ENCODE peak calls at places on chromosomes 1 and 21, in ten cellular contexts. W, J, N, D, C, U, E, X, K and T are unnamed samples.
A peak's percentile ranks its signal among the peaks of the same experiment; 100 is the strongest.

GRCh38 chr1:174433451-174433850 is 14.3 kb upstream of the GPR52 start:
- DNase-seq in W (no peak), J (peak; percentile 2), N (no peak), D (no peak), C (peak; percentile 62), U (no peak), E (no peak), X (no peak), K (no peak), T (no peak)

GRCh38 chr1:35573198-35573775 is at the start of gene TFAP2E:
- DNase-seq in W (peak; percentile 38), J (no peak), N (peak; percentile 50), D (peak; percentile 62), C (peak; percentile 41), U (no peak), E (peak; percentile 63), X (no peak), K (no peak), T (no peak)

GRCh38 chr1:10674222-10674621 is 122.2 kb downstream of the CASZ1 start:
- DNase-seq in W (no peak), J (no peak), N (no peak), D (no peak), C (no peak), U (no peak), E (no peak), X (no peak), K (no peak), T (no peak)

GRCh38 chr1:93437976-93438605 is 9.8 kb upstream of the FNBP1L start:
- DNase-seq in W (peak; percentile 51), J (no peak), N (no peak), D (no peak), C (peak; percentile 39), U (peak; percentile 47), E (no peak), X (no peak), K (no peak), T (peak; percentile 53)

GRCh38 chr1:209335090-209335692 is 248.3 kb upstream of the CAMK1G start:
- DNase-seq in W (peak; percentile 39), J (no peak), N (peak; percentile 51), D (no peak), C (no peak), U (peak; percentile 33), E (no peak), X (no peak), K (no peak), T (peak; percentile 31)

GRCh38 chr21:34670962-34671348 is 2.2 kb downstream of the CLIC6 start:
- DNase-seq in W (no peak), J (no peak), N (no peak), D (no peak), C (no peak), U (peak; percentile 55), E (no peak), X (no peak), K (no peak), T (peak; percentile 34)

GRCh38 chr1:21302747-21303715 is 12.8 kb upstream of the ECE1 start:
- DNase-seq in W (no peak), J (peak; percentile 97), N (no peak), D (no peak), C (peak; percentile 76), U (no peak), E (peak; percentile 42), X (no peak), K (no peak), T (no peak)

GRCh38 chr1:20787775-20788488 is 825 bp upstream of the HP1BP3 start:
- DNase-seq in W (peak; percentile 56), J (no peak), N (no peak), D (no peak), C (no peak), U (peak; percentile 22), E (no peak), X (no peak), K (no peak), T (no peak)

DNA sequence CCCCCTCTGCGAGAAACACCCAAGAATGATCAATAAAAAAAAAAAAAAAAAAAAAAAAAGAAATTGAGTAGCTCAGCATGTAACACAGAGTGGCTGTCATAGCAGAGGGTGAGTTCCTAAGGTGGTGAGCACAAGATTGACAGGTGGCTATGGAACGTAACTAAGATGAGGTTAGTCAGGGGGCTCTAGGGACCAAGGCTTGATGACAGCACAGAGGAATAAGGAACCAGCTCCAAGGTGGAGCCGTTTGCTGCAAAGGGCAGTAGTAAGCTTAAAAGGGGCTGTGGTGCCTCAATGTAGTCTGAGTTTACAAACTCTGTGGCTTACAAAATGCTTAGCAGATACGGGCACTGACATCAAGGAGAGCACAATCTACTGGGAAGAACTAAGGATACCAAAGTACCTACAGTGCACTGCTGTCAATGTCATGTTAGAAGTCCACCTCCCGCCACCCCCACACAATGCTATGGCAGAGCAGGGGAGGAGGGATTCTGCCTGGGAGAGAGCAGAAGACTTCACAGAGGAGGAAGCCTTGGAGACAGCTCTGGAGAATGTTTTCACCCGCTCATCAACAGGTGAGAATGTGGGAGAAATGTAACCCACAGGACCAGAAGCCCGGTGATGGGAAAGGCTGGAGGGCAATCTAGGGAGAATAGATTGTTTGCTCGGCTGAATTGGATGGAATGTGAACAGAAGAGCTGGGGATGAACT is 13.1 kb downstream of the IQGAP3 start:
- DNase-seq in W (no peak), J (no peak), N (no peak), D (no peak), C (no peak), U (no peak), E (no peak), X (no peak), K (no peak), T (no peak)
- TF ChIP-seq CTCF in W (no peak), J (no peak), N (no peak), D (no peak), C (no peak), U (no peak), E (no peak), X (no peak), K (no peak), T (no peak)

GRCh38 chr1:156681196-156681595 is 4.0 kb upstream of the NES start:
- DNase-seq in W (no peak), J (no peak), N (no peak), D (no peak), C (no peak), U (no peak), E (no peak), X (no peak), K (no peak), T (no peak)

GRCh38 chr1:156677616-156678596 is 699 bp upstream of the NES start:
- DNase-seq in W (peak; percentile 85), J (no peak), N (peak; percentile 70), D (peak; percentile 69), C (peak; percentile 67), U (peak; percentile 54), E (no peak), X (no peak), K (no peak), T (peak; percentile 66)

GRCh38 chr1:156680056-156680455 is 2.8 kb upstream of the NES start:
- DNase-seq in W (no peak), J (no peak), N (no peak), D (no peak), C (no peak), U (no peak), E (no peak), X (no peak), K (no peak), T (no peak)

GRCh38 chr1:156684227-156684782 is 7.1 kb upstream of the NES start:
- DNase-seq in W (no peak), J (no peak), N (no peak), D (no peak), C (peak; percentile 96), U (peak; percentile 44), E (no peak), X (no peak), K (no peak), T (no peak)

DNA sequence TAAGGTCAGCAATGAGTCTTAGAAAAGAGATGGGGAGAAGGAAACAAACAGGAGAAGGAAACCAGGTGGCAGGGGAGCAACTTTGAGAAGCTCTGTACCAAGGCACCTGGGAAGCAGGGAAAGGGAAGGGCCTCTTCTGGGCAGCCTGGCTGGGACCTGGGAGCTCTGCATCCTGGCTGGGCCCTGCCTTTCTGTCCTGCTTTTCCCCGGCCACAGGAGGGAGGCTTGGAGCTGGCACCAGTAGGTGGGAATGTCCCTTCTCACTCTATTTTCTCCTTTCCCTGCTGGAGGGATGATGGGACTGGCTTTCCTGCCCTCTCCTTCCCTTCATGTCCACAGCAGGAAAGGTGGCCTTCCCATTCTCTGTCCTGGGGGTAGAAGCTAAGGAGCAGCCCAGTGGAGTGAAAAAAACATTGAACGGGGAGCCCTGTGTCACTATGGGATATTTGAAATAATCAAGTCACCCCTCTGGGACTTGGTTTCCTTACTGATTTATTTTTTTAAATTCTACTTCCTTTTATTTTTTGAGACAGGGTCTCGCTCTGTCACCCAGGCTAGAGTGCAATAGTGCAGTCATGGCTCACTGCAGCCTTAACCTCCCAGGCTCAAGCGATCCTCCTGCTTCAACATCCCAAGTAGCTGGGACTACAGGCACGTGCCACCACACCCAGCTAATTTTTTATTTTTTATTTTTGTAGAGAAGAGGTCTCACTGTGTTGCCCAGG is 5.1 kb upstream of the NES start:
- DNase-seq in W (no peak), J (no peak), N (no peak), D (no peak), C (no peak), U (no peak), E (no peak), X (no peak), K (no peak), T (no peak)
- TF ChIP-seq CTCF in W (no peak), J (peak; percentile 19), N (no peak), D (no peak), C (no peak), U (no peak), E (no peak), X (no peak), K (no peak), T (no peak)

GRCh38 chr1:170660281-170660713 is 3.6 kb upstream of the PRRX1 start:
- DNase-seq in W (no peak), J (no peak), N (peak; percentile 48), D (peak; percentile 40), C (no peak), U (no peak), E (no peak), X (no peak), K (no peak), T (no peak)

GRCh38 chr1:170663011-170663410 is 920 bp upstream of the PRRX1 start:
- DNase-seq in W (no peak), J (no peak), N (no peak), D (no peak), C (no peak), U (no peak), E (no peak), X (no peak), K (no peak), T (no peak)

GRCh38 chr1:170660874-170661645 is 2.9 kb upstream of the PRRX1 start:
- DNase-seq in W (no peak), J (no peak), N (peak; percentile 42), D (peak; percentile 43), C (no peak), U (peak; percentile 27), E (no peak), X (no peak), K (no peak), T (no peak)

GRCh38 chr1:170662561-170662971 is 1.4 kb upstream of the PRRX1 start:
- DNase-seq in W (no peak), J (no peak), N (no peak), D (no peak), C (no peak), U (no peak), E (no peak), X (no peak), K (no peak), T (no peak)

DNA sequence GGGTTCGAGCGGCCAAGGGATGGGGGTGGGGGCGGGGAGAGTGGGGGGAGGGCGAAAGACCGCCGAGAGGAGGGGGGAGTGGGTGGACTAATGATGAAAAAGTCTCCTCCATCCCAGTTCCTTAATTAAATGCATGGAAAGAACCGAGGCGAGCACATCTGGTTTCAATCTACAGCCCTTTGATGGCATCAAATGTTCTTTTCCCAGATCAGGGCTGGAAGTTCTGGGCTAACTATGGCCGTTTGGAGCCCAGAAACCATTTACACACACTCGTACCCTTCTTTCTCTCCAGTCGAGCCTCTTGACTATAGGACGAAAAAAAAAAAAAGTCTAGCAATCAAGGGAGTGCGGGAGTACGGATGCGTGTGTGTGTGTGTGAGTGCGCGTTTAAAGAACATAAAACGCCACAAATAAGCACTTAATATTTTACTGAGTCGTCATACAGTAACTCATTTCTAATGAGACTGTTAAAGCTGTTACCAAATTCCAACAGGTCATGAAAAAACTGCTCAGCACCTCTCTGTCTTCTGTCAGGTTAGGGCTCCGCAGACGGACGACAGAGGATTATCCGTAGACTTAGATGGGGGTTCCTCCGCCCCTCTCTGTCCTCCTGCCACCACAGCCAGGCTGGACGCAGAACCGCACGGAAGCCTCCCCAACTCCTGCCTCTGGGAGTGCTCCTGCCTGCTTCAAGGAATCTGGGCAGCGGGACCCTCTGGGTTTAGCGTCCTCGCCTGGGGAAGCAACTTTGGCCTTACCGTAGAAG is 2.1 kb upstream of the PRRX1 start:
- DNase-seq in W (no peak), J (no peak), N (peak; percentile 51), D (peak; percentile 38), C (no peak), U (no peak), E (no peak), X (no peak), K (no peak), T (no peak)
- TF ChIP-seq CTCF in W (no peak), J (no peak), N (no peak), D (no peak), C (no peak), U (no peak), E (no peak), X (peak; percentile 31), K (peak; percentile 11), T (no peak)

DNA sequence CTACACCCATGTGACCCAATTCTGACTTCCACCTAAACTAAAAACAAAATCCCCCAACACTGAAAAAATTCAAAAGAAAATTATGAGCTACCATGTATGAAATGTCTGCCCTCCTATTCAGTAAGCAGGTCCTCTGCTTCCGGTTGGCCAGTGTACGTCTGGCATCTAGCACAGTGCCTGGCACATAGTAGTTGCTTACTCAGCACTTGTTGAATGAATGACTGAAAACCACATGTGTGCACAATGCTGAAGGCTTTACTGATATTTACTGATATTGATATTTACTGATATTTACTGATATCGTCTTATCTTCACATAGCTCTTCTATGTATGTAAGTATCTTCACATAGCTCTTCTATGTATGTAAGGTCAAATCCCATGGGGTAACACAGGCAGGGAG is 642.2 kb downstream of the SMYD3 start:
- DNase-seq in W (no peak), J (no peak), N (no peak), D (no peak), C (no peak), U (no peak), E (no peak), X (no peak), K (no peak), T (no peak)
- TF ChIP-seq CTCF in W (no peak), J (no peak), N (no peak), D (no peak), C (no peak), U (no peak), E (no peak), X (no peak), K (no peak), T (no peak)